ENCODE peak calls at places on chromosomes 12 and 14, in seven cellular contexts. One of them, this sample, is unnamed.

GRCh38 chr12:59929091-59929490 is 333.3 kb downstream of the SLC16A7 start:
- DNase-seq in PC-9: peak; percentile 40
- DNase-seq in CD8-positive, alpha-beta T cell: no peak
- DNase-seq in left ventricle myocardium inferior: no peak
- DNase-seq in A549: peak; percentile 55
- DNase-seq in uterus: no peak
- DNase-seq in mammary epithelial cell: peak; percentile 95
- DNase-seq in this sample: peak; percentile 78

GRCh38 chr12:48977290-48978281 is 536 bp upstream of the WNT1 start:
- DNase-seq in PC-9: no peak
- DNase-seq in CD8-positive, alpha-beta T cell: peak; percentile 86
- DNase-seq in left ventricle myocardium inferior: no peak
- DNase-seq in A549: peak; percentile 64
- DNase-seq in uterus: no peak
- DNase-seq in mammary epithelial cell: peak; percentile 35
- DNase-seq in this sample: no peak

GRCh38 chr14:105041841-105042765 is 21.2 kb upstream of the CDCA4 start:
- DNase-seq in PC-9: no peak
- DNase-seq in CD8-positive, alpha-beta T cell: no peak
- DNase-seq in left ventricle myocardium inferior: no peak
- DNase-seq in A549: peak; percentile 36
- DNase-seq in uterus: no peak
- DNase-seq in mammary epithelial cell: no peak
- DNase-seq in this sample: no peak

GRCh38 chr12:102043928-102044327 is 17.9 kb downstream of the WASHC3 start:
- DNase-seq in PC-9: no peak
- DNase-seq in CD8-positive, alpha-beta T cell: peak; percentile 28
- DNase-seq in left ventricle myocardium inferior: no peak
- DNase-seq in A549: no peak
- DNase-seq in uterus: no peak
- DNase-seq in mammary epithelial cell: no peak
- DNase-seq in this sample: no peak

GRCh38 chr12:28388879-28389278 is 198.6 kb downstream of the CCDC91 start:
- DNase-seq in PC-9: no peak
- DNase-seq in CD8-positive, alpha-beta T cell: no peak
- DNase-seq in left ventricle myocardium inferior: no peak
- DNase-seq in A549: no peak
- DNase-seq in uterus: no peak
- DNase-seq in mammary epithelial cell: no peak
- DNase-seq in this sample: no peak

GRCh38 chr14:77562681-77563080 is 53.8 kb downstream of the SPTLC2 start:
- DNase-seq in PC-9: no peak
- DNase-seq in CD8-positive, alpha-beta T cell: no peak
- DNase-seq in left ventricle myocardium inferior: no peak
- DNase-seq in A549: no peak
- DNase-seq in uterus: no peak
- DNase-seq in mammary epithelial cell: no peak
- DNase-seq in this sample: no peak

GRCh38 chr12:119642986-119643385 is 24.9 kb upstream of the PRKAB1 start:
- DNase-seq in PC-9: no peak
- DNase-seq in CD8-positive, alpha-beta T cell: no peak
- DNase-seq in left ventricle myocardium inferior: no peak
- DNase-seq in A549: no peak
- DNase-seq in uterus: no peak
- DNase-seq in mammary epithelial cell: no peak
- DNase-seq in this sample: no peak

GRCh38 chr14:70567791-70568190 is 32.7 kb downstream of the MED6 start:
- DNase-seq in PC-9: peak; percentile 6
- DNase-seq in CD8-positive, alpha-beta T cell: no peak
- DNase-seq in left ventricle myocardium inferior: no peak
- DNase-seq in A549: peak; percentile 46
- DNase-seq in uterus: no peak
- DNase-seq in mammary epithelial cell: peak; percentile 43
- DNase-seq in this sample: peak; percentile 56

GRCh38 chr14:44287858-44288257 is 219.2 kb downstream of the FSCB start:
- DNase-seq in PC-9: no peak
- DNase-seq in CD8-positive, alpha-beta T cell: no peak
- DNase-seq in left ventricle myocardium inferior: no peak
- DNase-seq in A549: no peak
- DNase-seq in uterus: no peak
- DNase-seq in mammary epithelial cell: peak; percentile 2
- DNase-seq in this sample: no peak

GRCh38 chr14:72013606-72014129 is 81.4 kb downstream of the RGS6 start:
- DNase-seq in PC-9: no peak
- DNase-seq in CD8-positive, alpha-beta T cell: no peak
- DNase-seq in left ventricle myocardium inferior: no peak
- DNase-seq in A549: no peak
- DNase-seq in uterus: no peak
- DNase-seq in mammary epithelial cell: no peak
- DNase-seq in this sample: no peak

GRCh38 chr12:113190761-113191160 is 5.2 kb downstream of the RITA1 start:
- DNase-seq in PC-9: no peak
- DNase-seq in CD8-positive, alpha-beta T cell: no peak
- DNase-seq in left ventricle myocardium inferior: no peak
- DNase-seq in A549: peak; percentile 86
- DNase-seq in uterus: no peak
- DNase-seq in mammary epithelial cell: peak; percentile 24
- DNase-seq in this sample: no peak

GRCh38 chr14:68358500-68358899 is 434.4 kb downstream of the ZFP36L1 start:
- DNase-seq in PC-9: no peak
- DNase-seq in CD8-positive, alpha-beta T cell: no peak
- DNase-seq in left ventricle myocardium inferior: no peak
- DNase-seq in A549: no peak
- DNase-seq in uterus: no peak
- DNase-seq in mammary epithelial cell: no peak
- DNase-seq in this sample: no peak

GRCh38 chr12:55019784-55020183 is at the start of gene NEUROD4:
- DNase-seq in PC-9: peak; percentile 1
- DNase-seq in CD8-positive, alpha-beta T cell: no peak
- DNase-seq in left ventricle myocardium inferior: peak; percentile 19
- DNase-seq in A549: peak; percentile 58
- DNase-seq in uterus: no peak
- DNase-seq in mammary epithelial cell: peak; percentile 68
- DNase-seq in this sample: peak; percentile 55

GRCh38 chr12:33825986-33826602 is 196.2 kb upstream of the ALG10 start:
- DNase-seq in PC-9: no peak
- DNase-seq in CD8-positive, alpha-beta T cell: no peak
- DNase-seq in left ventricle myocardium inferior: no peak
- DNase-seq in A549: no peak
- DNase-seq in uterus: no peak
- DNase-seq in mammary epithelial cell: peak; percentile 14
- DNase-seq in this sample: no peak

GRCh38 chr12:48489012-48489411 is 6.7 kb downstream of the C12orf54 start:
- DNase-seq in PC-9: no peak
- DNase-seq in CD8-positive, alpha-beta T cell: no peak
- DNase-seq in left ventricle myocardium inferior: no peak
- DNase-seq in A549: no peak
- DNase-seq in uterus: no peak
- DNase-seq in mammary epithelial cell: peak; percentile 95
- DNase-seq in this sample: no peak

GRCh38 chr12:90953956-90954421 is 987 bp downstream of the CCER1 start:
- DNase-seq in PC-9: no peak
- DNase-seq in CD8-positive, alpha-beta T cell: no peak
- DNase-seq in left ventricle myocardium inferior: no peak
- DNase-seq in A549: peak; percentile 85
- DNase-seq in uterus: no peak
- DNase-seq in mammary epithelial cell: no peak
- DNase-seq in this sample: no peak
- TF ChIP-seq CTCF in PC-9: no peak
- TF ChIP-seq CTCF in CD8-positive, alpha-beta T cell: no peak
- TF ChIP-seq CTCF in left ventricle myocardium inferior: peak; percentile 36
- TF ChIP-seq CTCF in A549: peak; percentile 29
- TF ChIP-seq CTCF in uterus: no peak
- TF ChIP-seq CTCF in mammary epithelial cell: peak; percentile 12
- TF ChIP-seq CTCF in this sample: peak; percentile 44

GRCh38 chr12:53467880-53468279 is 16.0 kb downstream of the PCBP2 start:
- DNase-seq in PC-9: no peak
- DNase-seq in CD8-positive, alpha-beta T cell: no peak
- DNase-seq in left ventricle myocardium inferior: no peak
- DNase-seq in A549: no peak
- DNase-seq in uterus: no peak
- DNase-seq in mammary epithelial cell: no peak
- DNase-seq in this sample: no peak
- H3K4me1 ChIP-seq in PC-9: no peaks in the 10 kb centered on the region
- H3K4me1 ChIP-seq in CD8-positive, alpha-beta T cell: no peaks in the 10 kb centered on the region
- H3K4me1 ChIP-seq in left ventricle myocardium inferior: peaks cover 98% of the 10 kb centered on the region
- H3K4me1 ChIP-seq in A549: peaks cover 26% of the 10 kb centered on the region
- H3K4me1 ChIP-seq in uterus: no peaks in the 10 kb centered on the region
- H3K4me1 ChIP-seq in mammary epithelial cell: no peaks in the 10 kb centered on the region
- H3K4me1 ChIP-seq in this sample: peaks cover 22% of the 10 kb centered on the region

DNA sequence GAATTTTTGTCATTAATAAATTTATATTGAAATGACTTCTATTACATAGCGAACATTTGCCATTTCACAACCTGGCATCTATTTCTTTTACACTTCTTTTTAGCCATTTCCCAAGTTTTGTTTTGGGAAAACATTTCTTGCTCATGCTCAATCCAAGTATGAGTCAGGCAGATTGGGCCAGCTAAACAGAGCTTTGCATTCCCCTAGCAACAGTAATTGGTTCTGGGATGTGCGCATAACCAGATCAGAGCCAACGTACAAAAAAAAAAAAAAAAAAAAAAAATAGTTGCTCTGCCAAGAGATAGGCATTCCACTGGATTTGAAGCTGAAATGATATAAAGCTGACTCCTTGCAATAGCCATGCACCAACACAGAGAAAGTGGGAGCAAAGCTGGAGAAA is 37.6 kb downstream of the PLCZ1 start:
- DNase-seq in PC-9: no peak
- DNase-seq in CD8-positive, alpha-beta T cell: no peak
- DNase-seq in left ventricle myocardium inferior: no peak
- DNase-seq in A549: no peak
- DNase-seq in uterus: peak; percentile 55
- DNase-seq in mammary epithelial cell: no peak
- DNase-seq in this sample: no peak
- TF ChIP-seq CTCF in PC-9: no peak
- TF ChIP-seq CTCF in CD8-positive, alpha-beta T cell: no peak
- TF ChIP-seq CTCF in left ventricle myocardium inferior: no peak
- TF ChIP-seq CTCF in A549: no peak
- TF ChIP-seq CTCF in uterus: no peak
- TF ChIP-seq CTCF in mammary epithelial cell: no peak
- TF ChIP-seq CTCF in this sample: no peak

DNA sequence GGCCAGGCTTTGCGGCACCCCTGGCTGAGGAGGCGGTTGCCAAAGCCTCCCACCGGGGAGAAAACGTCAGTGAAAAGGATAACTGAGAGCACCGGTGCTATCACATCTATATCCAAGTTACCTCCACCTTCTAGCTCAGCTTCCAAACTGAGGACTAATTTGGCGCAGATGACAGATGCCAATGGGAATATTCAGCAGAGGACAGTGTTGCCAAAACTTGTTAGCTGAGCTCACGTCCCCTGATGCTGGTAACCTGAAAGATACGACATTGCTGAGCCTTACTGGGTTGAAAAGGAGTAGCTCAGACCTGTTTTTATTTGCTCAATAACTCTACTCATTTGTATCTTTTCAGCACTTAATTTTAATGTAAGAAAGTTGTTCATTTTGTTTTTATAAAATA is 9.9 kb downstream of the DYRK2 start:
- DNase-seq in PC-9: no peak
- DNase-seq in CD8-positive, alpha-beta T cell: no peak
- DNase-seq in left ventricle myocardium inferior: no peak
- DNase-seq in A549: no peak
- DNase-seq in uterus: no peak
- DNase-seq in mammary epithelial cell: no peak
- DNase-seq in this sample: no peak
- H3K4me1 ChIP-seq in PC-9: peaks cover 39% of the 10 kb centered on the region
- H3K4me1 ChIP-seq in CD8-positive, alpha-beta T cell: peaks cover 93% of the 10 kb centered on the region
- H3K4me1 ChIP-seq in left ventricle myocardium inferior: peaks cover 100% of the 10 kb centered on the region
- H3K4me1 ChIP-seq in A549: no peaks in the 10 kb centered on the region
- H3K4me1 ChIP-seq in uterus: no peaks in the 10 kb centered on the region
- H3K4me1 ChIP-seq in mammary epithelial cell: peaks cover 18% of the 10 kb centered on the region
- H3K4me1 ChIP-seq in this sample: peaks cover 17% of the 10 kb centered on the region

GRCh38 chr14:53412819-53413664 is 259.9 kb upstream of the DDHD1 start:
- DNase-seq in PC-9: no peak
- DNase-seq in CD8-positive, alpha-beta T cell: no peak
- DNase-seq in left ventricle myocardium inferior: no peak
- DNase-seq in A549: peak; percentile 19
- DNase-seq in uterus: no peak
- DNase-seq in mammary epithelial cell: peak; percentile 73
- DNase-seq in this sample: no peak
- TF ChIP-seq CTCF in PC-9: peak; percentile 59
- TF ChIP-seq CTCF in CD8-positive, alpha-beta T cell: no peak
- TF ChIP-seq CTCF in left ventricle myocardium inferior: peak; percentile 45
- TF ChIP-seq CTCF in A549: peak; percentile 38
- TF ChIP-seq CTCF in uterus: no peak
- TF ChIP-seq CTCF in mammary epithelial cell: peak; percentile 72
- TF ChIP-seq CTCF in this sample: peak; percentile 69

GRCh38 chr14:48954446-48954845 is 631.7 kb downstream of the RPS29 start:
- DNase-seq in PC-9: no peak
- DNase-seq in CD8-positive, alpha-beta T cell: no peak
- DNase-seq in left ventricle myocardium inferior: no peak
- DNase-seq in A549: no peak
- DNase-seq in uterus: no peak
- DNase-seq in mammary epithelial cell: no peak
- DNase-seq in this sample: no peak
- H3K4me1 ChIP-seq in PC-9: no peaks in the 10 kb centered on the region
- H3K4me1 ChIP-seq in CD8-positive, alpha-beta T cell: no peaks in the 10 kb centered on the region
- H3K4me1 ChIP-seq in left ventricle myocardium inferior: no peaks in the 10 kb centered on the region
- H3K4me1 ChIP-seq in A549: no peaks in the 10 kb centered on the region
- H3K4me1 ChIP-seq in uterus: no peaks in the 10 kb centered on the region
- H3K4me1 ChIP-seq in mammary epithelial cell: no peaks in the 10 kb centered on the region
- H3K4me1 ChIP-seq in this sample: no peaks in the 10 kb centered on the region

GRCh38 chr14:43161477-43161876 is 1345.6 kb downstream of the FSCB start:
- DNase-seq in PC-9: no peak
- DNase-seq in CD8-positive, alpha-beta T cell: no peak
- DNase-seq in left ventricle myocardium inferior: no peak
- DNase-seq in A549: no peak
- DNase-seq in uterus: no peak
- DNase-seq in mammary epithelial cell: no peak
- DNase-seq in this sample: no peak

GRCh38 chr14:43169722-43170121 is 1337.4 kb downstream of the FSCB start:
- DNase-seq in PC-9: no peak
- DNase-seq in CD8-positive, alpha-beta T cell: no peak
- DNase-seq in left ventricle myocardium inferior: no peak
- DNase-seq in A549: no peak
- DNase-seq in uterus: no peak
- DNase-seq in mammary epithelial cell: no peak
- DNase-seq in this sample: no peak

GRCh38 chr14:43165651-43166050 is 1341.4 kb downstream of the FSCB start:
- DNase-seq in PC-9: no peak
- DNase-seq in CD8-positive, alpha-beta T cell: no peak
- DNase-seq in left ventricle myocardium inferior: no peak
- DNase-seq in A549: peak; percentile 32
- DNase-seq in uterus: no peak
- DNase-seq in mammary epithelial cell: no peak
- DNase-seq in this sample: no peak

GRCh38 chr14:43168374-43168925 is 1338.6 kb downstream of the FSCB start:
- DNase-seq in PC-9: no peak
- DNase-seq in CD8-positive, alpha-beta T cell: no peak
- DNase-seq in left ventricle myocardium inferior: no peak
- DNase-seq in A549: no peak
- DNase-seq in uterus: no peak
- DNase-seq in mammary epithelial cell: no peak
- DNase-seq in this sample: no peak

DNA sequence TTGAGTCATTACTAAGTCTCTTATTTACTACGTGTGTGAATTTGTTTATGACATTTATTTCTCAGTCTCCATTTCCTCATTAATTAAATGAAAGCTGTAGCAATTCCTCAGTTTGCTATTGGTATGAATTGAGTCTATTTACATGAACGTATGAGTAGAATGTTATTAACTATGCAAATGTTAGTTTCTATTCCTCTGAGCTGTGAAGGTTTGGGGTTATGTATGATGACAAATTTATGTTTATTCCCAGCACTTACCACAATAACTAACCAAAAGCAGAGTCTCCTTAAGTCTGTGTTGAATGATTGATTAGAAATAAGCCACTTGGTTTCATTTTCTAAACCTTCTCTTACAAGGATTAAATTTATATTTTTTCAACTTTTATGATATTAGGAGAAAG is 1340.9 kb downstream of the FSCB start:
- DNase-seq in PC-9: no peak
- DNase-seq in CD8-positive, alpha-beta T cell: no peak
- DNase-seq in left ventricle myocardium inferior: no peak
- DNase-seq in A549: no peak
- DNase-seq in uterus: no peak
- DNase-seq in mammary epithelial cell: no peak
- DNase-seq in this sample: no peak
- TF ChIP-seq CTCF in PC-9: no peak
- TF ChIP-seq CTCF in CD8-positive, alpha-beta T cell: no peak
- TF ChIP-seq CTCF in left ventricle myocardium inferior: no peak
- TF ChIP-seq CTCF in A549: no peak
- TF ChIP-seq CTCF in uterus: no peak
- TF ChIP-seq CTCF in mammary epithelial cell: no peak
- TF ChIP-seq CTCF in this sample: no peak